ENCODE peak calls at places on chromosomes 5 and 9, in six cellular contexts. Y is fibroblast of lung, W is psoas muscle, Q is astrocyte of the spinal cord, E is OCI-LY7, X is ovary. T is an unnamed sample.

GRCh38 chr5:41748631-41749030 is 121.6 kb downstream of the OXCT1 start:
- DNase-seq in Q (peak; percentile 67), W (no peak), Y (peak; percentile 53), E (no peak), X (no peak), T (peak; percentile 38)

GRCh38 chr5:3341446-3342240 is 254.0 kb upstream of the IRX1 start:
- DNase-seq in W (peak; percentile 37), E (no peak), Q (no peak), X (no peak), Y (no peak), T (no peak)

GRCh38 chr9:110156902-110157301 is 51.1 kb downstream of the C9orf152 start:
- DNase-seq in X (no peak), Q (peak; percentile 83), E (peak; percentile 70), Y (peak; percentile 46), W (no peak), T (peak; percentile 40)

GRCh38 chr5:68356623-68357022 is 141.1 kb downstream of the PIK3R1 start:
- DNase-seq in Q (no peak), W (no peak), X (no peak), Y (no peak), E (no peak), T (no peak)

GRCh38 chr5:150672237-150672883 is 11.3 kb downstream of the MYOZ3 start:
- DNase-seq in X (no peak), W (peak; percentile 69), Q (peak; percentile 17), Y (no peak), E (no peak), T (no peak)

GRCh38 chr5:72618699-72619098 is 111.5 kb upstream of the ZNF366 start:
- DNase-seq in Q (no peak), W (no peak), Y (peak; percentile 64), X (no peak), E (no peak), T (no peak)

GRCh38 chr9:38022203-38022602 is 46.8 kb downstream of the SHB start:
- DNase-seq in Q (no peak), E (no peak), Y (no peak), X (no peak), W (no peak), T (no peak)

GRCh38 chr9:89174291-89174690 is 4.3 kb downstream of the SHC3 start:
- DNase-seq in Q (no peak), X (no peak), Y (no peak), E (no peak), W (no peak), T (no peak)

GRCh38 chr9:135957431-135957830 is 3.7 kb downstream of the UBAC1 start:
- DNase-seq in Q (no peak), X (no peak), W (no peak), E (no peak), Y (no peak), T (no peak)

GRCh38 chr5:78574157-78574673 is 74.4 kb downstream of the LHFPL2 start:
- DNase-seq in X (no peak), Y (no peak), Q (no peak), W (no peak), E (peak; percentile 42), T (peak; percentile 33)

GRCh38 chr5:150263801-150264621 is 25.6 kb downstream of the CAMK2A start:
- DNase-seq in Y (peak; percentile 87), X (no peak), E (no peak), W (peak; percentile 65), Q (peak; percentile 89), T (no peak)

GRCh38 chr9:137764171-137764671 is 113.4 kb upstream of the CACNA1B start:
- DNase-seq in E (no peak), Q (no peak), X (no peak), W (no peak), Y (no peak), T (no peak)
- TF ChIP-seq CTCF in E (no peak), Q (no peak), X (no peak), W (no peak), Y (no peak), T (no peak)

DNA sequence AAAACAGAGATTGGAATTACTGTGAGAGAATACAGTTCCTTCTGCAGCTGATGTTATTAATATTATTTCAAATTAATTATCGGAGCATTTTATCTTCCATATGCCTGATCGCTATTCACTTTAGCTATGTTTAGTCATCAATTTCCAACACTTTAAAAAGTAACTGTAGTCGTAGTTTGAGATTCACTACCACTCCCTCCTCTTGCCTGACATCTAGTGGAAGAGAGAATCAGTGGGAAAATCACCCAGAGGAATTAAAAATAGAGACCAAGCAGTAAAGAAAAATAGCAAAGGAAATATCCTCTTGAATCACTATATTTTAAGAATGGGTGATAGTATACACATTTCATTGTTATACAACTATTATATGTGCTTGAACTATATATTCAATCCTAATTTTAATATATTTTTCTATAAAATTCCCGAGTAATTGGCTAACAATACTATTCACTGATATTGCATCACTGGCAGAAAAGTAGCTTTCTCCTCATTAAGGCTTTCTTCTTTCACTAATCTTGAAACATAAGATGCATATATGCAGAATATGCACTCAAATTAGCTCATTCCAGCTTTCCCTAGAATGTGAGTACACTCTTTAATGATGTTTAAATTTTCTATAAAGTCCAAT is 708.7 kb downstream of the CDH9 start:
- DNase-seq in W (no peak), X (no peak), Y (no peak), E (no peak), Q (peak; percentile 28), T (no peak)
- TF ChIP-seq CTCF in W (no peak), X (no peak), Y (no peak), E (peak; percentile 22), Q (peak; percentile 47), T (peak; percentile 30)

GRCh38 chr5:166772770-166773169 is 1518.7 kb upstream of the WWC1 start:
- DNase-seq in X (no peak), Q (peak; percentile 73), Y (peak; percentile 84), W (no peak), E (no peak), T (no peak)
- TF ChIP-seq CTCF in X (no peak), Q (no peak), Y (no peak), W (no peak), E (no peak), T (no peak)

GRCh38 chr9:90816690-90817089 is 15.1 kb downstream of the SYK start:
- DNase-seq in W (no peak), Y (no peak), E (no peak), X (no peak), Q (no peak), T (no peak)
- TF ChIP-seq CTCF in W (no peak), Y (no peak), E (no peak), X (no peak), Q (no peak), T (no peak)

GRCh38 chr5:9920696-9921095 is 290.5 kb upstream of the TAS2R1 start:
- DNase-seq in E (no peak), W (no peak), X (no peak), Q (no peak), Y (no peak), T (no peak)
- TF ChIP-seq CTCF in E (no peak), W (no peak), X (no peak), Q (no peak), Y (no peak), T (no peak)

GRCh38 chr9:24459898-24460297 is 85.8 kb downstream of the IZUMO3 start:
- DNase-seq in X (no peak), Q (no peak), Y (no peak), W (no peak), E (no peak), T (no peak)
- TF ChIP-seq CTCF in X (no peak), Q (no peak), Y (no peak), W (no peak), E (no peak), T (no peak)

T was measured in GM10248.